ENCODE peak calls at places on chromosomes 6 and 20, in six cellular contexts. B is lower lobe of right lung, T is mammary epithelial cell, J is aorta, F is mesenchymal stem cell, N is pancreas. D is an unnamed sample.

GRCh38 chr20:61268024-61268423 is 16.0 kb downstream of the CDH4 start:
- DNase-seq in B (no peak), T (no peak), J (no peak), F (no peak), N (no peak), D (no peak)

GRCh38 chr6:133340557-133340956 is 99.4 kb downstream of the EYA4 start:
- DNase-seq in B (no peak), T (peak; percentile 1), J (no peak), F (peak; percentile 44), N (no peak), D (peak; percentile 16)

GRCh38 chr6:45838486-45838885 is 177.2 kb downstream of the CLIC5 start:
- DNase-seq in B (no peak), T (no peak), J (no peak), F (no peak), N (no peak), D (no peak)

GRCh38 chr6:107423474-107423873 is 35.9 kb downstream of the PDSS2 start:
- DNase-seq in B (no peak), T (no peak), J (no peak), F (no peak), N (no peak), D (no peak)

GRCh38 chr6:129546702-129547101 is 163.3 kb downstream of the ARHGAP18 start:
- DNase-seq in B (no peak), T (no peak), J (no peak), F (no peak), N (no peak), D (no peak)

GRCh38 chr6:42095776-42096541 is 45.6 kb downstream of the TAF8 start:
- DNase-seq in B (no peak), T (no peak), J (no peak), F (no peak), N (no peak), D (no peak)

GRCh38 chr6:14665827-14666724 is 548.5 kb downstream of the CD83 start:
- DNase-seq in B (peak; percentile 81), T (peak; percentile 94), J (peak; percentile 71), F (peak; percentile 99), N (no peak), D (peak; percentile 98)

GRCh38 chr6:69379518-69379917 is 417.3 kb downstream of the LMBRD1 start:
- DNase-seq in B (no peak), T (no peak), J (no peak), F (no peak), N (no peak), D (no peak)

GRCh38 chr6:116682334-116682712 is 1.3 kb downstream of the KPNA5 start:
- DNase-seq in B (no peak), T (peak; percentile 46), J (no peak), F (peak; percentile 70), N (no peak), D (peak; percentile 23)

GRCh38 chr6:49327575-49327974 is 135.5 kb downstream of the MMUT start:
- DNase-seq in B (no peak), T (no peak), J (no peak), F (no peak), N (no peak), D (no peak)

GRCh38 chr6:137269803-137270202 is 50.6 kb upstream of the IFNGR1 start:
- DNase-seq in B (no peak), T (no peak), J (no peak), F (no peak), N (no peak), D (no peak)

GRCh38 chr6:168851460-168852103 is 402.1 kb downstream of the THBS2 start:
- DNase-seq in B (no peak), T (no peak), J (no peak), F (no peak), N (no peak), D (no peak)

GRCh38 chr6:30159988-30160387 is 1.0 kb downstream of the TRIM10 start:
- DNase-seq in B (no peak), T (no peak), J (no peak), F (no peak), N (no peak), D (no peak)

GRCh38 chr6:44034391-44034861 is 92.8 kb downstream of the MRPL14 start:
- DNase-seq in B (peak; percentile 42), T (peak; percentile 85), J (no peak), F (no peak), N (peak; percentile 37), D (no peak)

GRCh38 chr6:8578006-8578405 is 142.7 kb upstream of the SLC35B3 start:
- DNase-seq in B (no peak), T (no peak), J (no peak), F (no peak), N (no peak), D (no peak)

GRCh38 chr20:25257756-25258462 is 10.0 kb downstream of the PYGB start:
- DNase-seq in B (no peak), T (no peak), J (no peak), F (no peak), N (no peak), D (no peak)

GRCh38 chr6:111899531-111899930 is 26.3 kb upstream of the FYN start:
- DNase-seq in B (no peak), T (no peak), J (no peak), F (no peak), N (no peak), D (no peak)

GRCh38 chr6:136312975-136313374 is 23.3 kb upstream of the BCLAF1 start:
- DNase-seq in B (no peak), T (peak; percentile 28), J (no peak), F (no peak), N (no peak), D (no peak)

GRCh38 chr20:13649548-13649947 is 10.8 kb upstream of the TASP1 start:
- DNase-seq in B (no peak), T (no peak), J (peak; percentile 53), F (peak; percentile 25), N (no peak), D (peak; percentile 89)

GRCh38 chr6:64580346-64580745 is 944.7 kb downstream of the PHF3 start:
- DNase-seq in B (no peak), T (peak; percentile 62), J (no peak), F (peak; percentile 6), N (no peak), D (no peak)

GRCh38 chr6:156752666-156753301 is 24.4 kb upstream of the ARID1B start:
- DNase-seq in B (no peak), T (no peak), J (peak; percentile 51), F (no peak), N (peak; percentile 62), D (no peak)

GRCh38 chr6:1022719-1023118 is 289.2 kb upstream of the FOXQ1 start:
- DNase-seq in B (no peak), T (no peak), J (no peak), F (no peak), N (no peak), D (no peak)

GRCh38 chr6:165506657-165507056 is 156.4 kb downstream of the PDE10A start:
- DNase-seq in B (no peak), T (no peak), J (no peak), F (no peak), N (no peak), D (no peak)

GRCh38 chr6:167759912-167760311 is 66.8 kb upstream of the AFDN start:
- DNase-seq in B (no peak), T (no peak), J (no peak), F (peak; percentile 24), N (no peak), D (no peak)

GRCh38 chr6:52010145-52010544 is 77.3 kb downstream of the PKHD1 start:
- DNase-seq in B (no peak), T (no peak), J (no peak), F (no peak), N (no peak), D (no peak)

GRCh38 chr20:6975326-6975725 is 207.8 kb downstream of the BMP2 start:
- DNase-seq in B (no peak), T (peak; percentile 48), J (no peak), F (no peak), N (no peak), D (no peak)

DNA sequence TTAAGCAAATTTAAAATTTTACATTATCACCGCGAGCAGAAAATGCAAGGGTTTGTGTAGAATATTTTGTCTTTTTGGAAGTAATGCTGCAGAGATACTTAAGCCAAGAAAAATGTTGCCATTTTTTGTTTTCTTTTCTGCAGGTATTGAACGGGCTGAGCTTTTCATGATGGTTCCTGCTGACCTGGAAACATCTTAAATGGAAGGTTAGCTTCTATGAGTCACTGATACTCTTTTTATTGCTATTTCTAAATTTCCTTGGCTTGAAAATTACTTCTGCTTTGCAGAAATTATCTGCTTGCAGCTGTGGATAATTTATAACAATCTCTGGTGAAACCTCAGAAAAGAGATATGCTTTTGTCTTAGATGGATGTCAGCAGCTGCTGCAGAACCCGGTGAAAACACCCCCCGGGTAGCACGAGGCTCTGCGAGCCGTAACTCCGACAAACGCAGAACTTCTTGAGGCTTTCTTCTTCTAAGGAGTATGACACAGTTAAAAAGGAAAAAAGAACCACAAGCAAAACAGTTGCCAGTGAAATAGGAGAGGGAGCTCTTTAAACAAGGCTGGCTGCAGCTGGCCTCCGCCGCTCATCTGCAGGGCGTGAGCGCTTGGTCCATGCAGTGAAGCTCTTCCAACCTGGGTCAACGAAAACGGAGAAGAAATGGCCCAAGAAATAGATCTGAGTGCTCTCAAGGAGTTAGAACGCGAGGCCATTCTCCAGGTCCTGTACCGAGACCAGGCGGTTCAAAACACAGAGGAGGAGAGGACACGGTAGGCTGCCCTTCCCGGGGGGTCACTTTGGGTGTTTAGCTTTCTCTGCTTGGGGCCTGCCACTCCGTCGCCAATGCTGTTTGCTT is 13.0 kb downstream of the SYTL3 start:
- DNase-seq in B (no peak), T (no peak), J (no peak), F (no peak), N (no peak), D (no peak)
- H3K4me3 ChIP-seq in B (peak overlapping the region; percentile 31), T (no peak overlapping the region), J (no peak overlapping the region), F (peak overlapping the region; percentile 41), N (no peak overlapping the region), D (no peak overlapping the region)

GRCh38 chr6:164273491-164273890 is 859.0 kb downstream of the QKI start:
- DNase-seq in B (no peak), T (no peak), J (no peak), F (no peak), N (no peak), D (no peak)
- H3K9me3 ChIP-seq in B (no peaks in the 10 kb centered on the region), T (peaks cover 20% of the 10 kb centered on the region), J (peaks cover 6% of the 10 kb centered on the region), F (no peaks in the 10 kb centered on the region), N (no peaks in the 10 kb centered on the region), D (no peaks in the 10 kb centered on the region)

DNA sequence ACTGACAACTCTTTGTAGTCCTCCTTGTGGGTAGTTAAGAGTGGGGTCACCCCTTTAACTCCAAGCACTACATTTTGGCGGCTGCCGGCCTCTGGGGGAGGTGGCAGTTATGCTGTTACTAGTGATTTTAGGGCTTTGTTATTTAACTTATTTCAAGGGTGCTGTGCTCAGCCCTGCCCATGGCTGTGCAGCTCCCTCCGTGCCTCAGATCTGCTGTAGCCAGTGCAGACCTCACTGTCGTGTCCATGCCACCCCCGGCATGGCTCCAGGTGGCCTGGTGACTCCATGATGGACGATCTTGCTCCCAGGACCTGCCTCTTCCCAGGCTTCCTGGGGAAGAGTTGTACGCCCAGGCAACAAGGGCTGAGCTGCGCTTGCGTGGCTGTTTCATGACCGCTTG is 15.4 kb downstream of the UQCC2 start:
- DNase-seq in B (no peak), T (no peak), J (no peak), F (no peak), N (no peak), D (no peak)
- H3K36me3 ChIP-seq in B (peaks cover 79% of the 10 kb centered on the region), T (peaks cover 40% of the 10 kb centered on the region), J (no peaks in the 10 kb centered on the region), F (peaks cover 62% of the 10 kb centered on the region), N (peaks cover 30% of the 10 kb centered on the region), D (peaks cover 40% of the 10 kb centered on the region)

DNA sequence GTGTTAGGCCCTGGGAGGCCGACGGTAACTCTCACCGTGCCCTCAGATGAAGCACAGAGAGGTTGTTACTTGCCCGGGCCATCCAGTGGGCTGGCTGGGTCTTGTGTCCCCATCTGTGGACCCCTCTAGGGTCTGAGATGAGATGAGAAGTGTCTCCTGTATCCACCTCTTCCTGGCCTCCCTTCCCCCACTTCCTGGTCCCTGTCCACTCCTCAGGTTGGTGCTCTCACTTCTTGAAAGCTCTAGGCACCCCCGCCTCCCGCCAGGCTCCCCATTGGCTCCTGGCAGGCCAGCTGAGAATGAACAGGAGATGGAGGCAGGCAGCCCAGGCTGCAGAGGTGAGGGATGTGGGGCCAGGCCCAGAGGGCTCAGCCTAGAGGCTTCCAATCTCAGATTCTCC is 1.5 kb downstream of the MMP24OS start:
- DNase-seq in B (no peak), T (no peak), J (no peak), F (no peak), N (no peak), D (no peak)
- H3K4me3 ChIP-seq in B (peak overlapping the region; percentile 79), T (peak overlapping the region; percentile 81), J (no peak overlapping the region), F (peak overlapping the region; percentile 97), N (peak overlapping the region; percentile 78), D (peak overlapping the region; percentile 64)